ENCODE peak calls at places on chromosomes 11 and 22, in five cellular contexts. K, A, Y, T and Z are unnamed samples.

GRCh38 chr11:1749787-1750351 is 526 bp downstream of the IFITM10 start:
- DNase-seq in K (peak; percentile 42), A (peak; percentile 76), Y (no peak), T (no peak), Z (no peak)

GRCh38 chr22:20319041-20319744 is 667 bp downstream of the DGCR6L start:
- DNase-seq in K (no peak), A (peak; percentile 27), Y (peak; percentile 38), T (no peak), Z (no peak)

GRCh38 chr11:128336203-128336602 is 251.2 kb downstream of the ETS1 start:
- DNase-seq in K (no peak), A (peak; percentile 76), Y (peak; percentile 41), T (no peak), Z (no peak)

GRCh38 chr11:69333906-69334305 is 40.0 kb downstream of the MYEOV start:
- DNase-seq in K (no peak), A (no peak), Y (no peak), T (no peak), Z (no peak)

GRCh38 chr11:78957481-78958245 is 383.0 kb upstream of the NARS2 start:
- DNase-seq in K (no peak), A (no peak), Y (no peak), T (no peak), Z (no peak)

GRCh38 chr22:39343259-39344045 is 6.3 kb upstream of the SYNGR1 start:
- DNase-seq in K (peak; percentile 65), A (peak; percentile 80), Y (peak; percentile 76), T (no peak), Z (no peak)

GRCh38 chr11:78577495-78577894 is 2.8 kb upstream of the NARS2 start:
- DNase-seq in K (no peak), A (no peak), Y (no peak), T (no peak), Z (no peak)

GRCh38 chr11:27205269-27205668 is 157.7 kb downstream of the CCDC34 start:
- DNase-seq in K (no peak), A (no peak), Y (no peak), T (no peak), Z (no peak)

GRCh38 chr11:108947654-108948570 is 283.0 kb downstream of the DDX10 start:
- DNase-seq in K (peak; percentile 27), A (no peak), Y (no peak), T (no peak), Z (no peak)

GRCh38 chr11:11347583-11347982 is 5.5 kb downstream of the CSNK2A3 start:
- DNase-seq in K (no peak), A (no peak), Y (peak; percentile 59), T (no peak), Z (no peak)

GRCh38 chr22:19523240-19524169 is 705 bp downstream of the CLDN5 start:
- DNase-seq in K (no peak), A (no peak), Y (no peak), T (no peak), Z (no peak)

GRCh38 chr11:115699733-115700132 is 195.5 kb upstream of the CADM1 start:
- DNase-seq in K (no peak), A (no peak), Y (no peak), T (no peak), Z (no peak)

GRCh38 chr11:65879622-65880021 is at the start of gene CTSW:
- DNase-seq in K (no peak), A (no peak), Y (no peak), T (no peak), Z (no peak)

GRCh38 chr11:58024601-58025091 is 965 bp downstream of the OR9Q1 start:
- DNase-seq in K (no peak), A (peak; percentile 80), Y (peak; percentile 50), T (no peak), Z (no peak)

GRCh38 chr11:123640677-123641494 is 13.5 kb downstream of the SCN3B start:
- DNase-seq in K (peak; percentile 43), A (peak; percentile 63), Y (no peak), T (no peak), Z (peak; percentile 48)

GRCh38 chr11:68976095-68976494 is 4.7 kb downstream of the MRGPRD start:
- DNase-seq in K (no peak), A (no peak), Y (no peak), T (no peak), Z (no peak)

GRCh38 chr11:85750646-85751045 is 60.3 kb downstream of the SYTL2 start:
- DNase-seq in K (no peak), A (no peak), Y (no peak), T (no peak), Z (no peak)

GRCh38 chr11:24082241-24082640 is 414.6 kb upstream of the LUZP2 start:
- DNase-seq in K (no peak), A (no peak), Y (no peak), T (no peak), Z (no peak)

GRCh38 chr11:33704240-33705002 is 3.8 kb upstream of the C11orf91 start:
- DNase-seq in K (no peak), A (no peak), Y (no peak), T (no peak), Z (no peak)

DNA sequence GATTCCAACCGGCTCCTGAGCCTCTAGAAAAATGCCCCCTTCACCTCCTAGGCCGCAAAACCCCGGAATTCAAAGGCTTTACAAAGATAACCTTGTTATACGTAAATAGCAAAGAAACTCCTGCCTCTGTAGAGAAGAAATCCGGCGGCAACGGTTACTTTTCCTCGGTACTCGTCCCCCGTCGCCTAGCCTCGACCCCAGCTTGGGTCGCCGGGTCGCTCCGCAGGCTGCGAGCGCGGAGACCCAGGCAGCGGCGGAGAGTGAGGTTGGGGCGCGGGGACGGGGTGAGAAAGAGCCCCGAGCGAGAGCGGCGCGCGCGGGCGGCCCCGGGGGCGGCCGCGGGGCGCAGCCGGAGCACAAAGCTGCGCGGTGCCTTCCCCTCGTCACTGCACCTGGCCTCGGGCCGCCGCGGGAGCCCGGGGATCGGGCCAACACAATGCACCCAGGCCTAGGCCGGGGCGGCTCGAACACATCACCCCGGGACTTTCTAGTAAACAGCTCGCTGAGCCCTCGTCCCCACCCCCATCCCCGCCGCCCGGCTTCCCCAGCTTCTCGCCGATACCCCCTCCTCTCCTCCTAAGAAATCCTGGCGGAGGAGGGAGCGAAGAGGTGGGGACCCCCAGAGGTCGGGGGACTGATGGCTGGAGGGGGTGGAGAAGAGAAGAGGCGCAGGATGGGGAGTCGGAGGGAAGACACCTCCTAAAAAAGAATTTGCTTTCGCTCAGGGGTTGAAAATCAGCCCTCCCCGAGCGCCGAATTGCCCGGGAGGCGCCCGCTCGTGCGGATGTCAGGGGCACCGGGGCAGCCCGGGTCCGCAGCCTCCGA is 874 bp downstream of the MPPED2 start:
- DNase-seq in K (peak; percentile 3), A (peak; percentile 51), Y (peak; percentile 32), T (no peak), Z (no peak)
- H3K4me3 ChIP-seq in K (peak overlapping the region; percentile 84), A (peak overlapping the region; percentile 66), Y (peak overlapping the region; percentile 46), T (no peak overlapping the region), Z (peak overlapping the region; percentile 65)

DNA sequence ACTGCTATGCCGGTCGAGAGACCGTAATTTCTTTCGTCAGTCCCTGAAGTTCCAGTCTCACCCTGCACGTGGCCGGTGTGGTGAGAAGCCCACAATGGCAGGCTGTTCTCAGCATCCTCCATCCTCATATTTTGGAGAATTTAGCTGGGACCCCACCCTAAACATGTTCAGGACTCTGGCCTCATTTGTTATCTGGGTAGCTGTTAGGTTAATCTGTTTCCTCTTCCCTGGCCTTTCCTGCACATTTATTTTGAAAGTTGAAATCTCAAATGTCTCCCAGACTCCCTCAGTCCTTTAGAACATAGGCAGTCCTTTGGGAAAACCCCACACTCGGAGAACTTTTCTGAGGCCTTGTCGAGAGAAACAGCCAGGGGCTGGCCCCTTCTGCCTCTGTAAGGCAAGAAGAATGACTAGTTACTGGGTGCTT is 109.4 kb upstream of the CRYBB3 start:
- DNase-seq in K (no peak), A (no peak), Y (no peak), T (no peak), Z (no peak)
- H3K4me1 ChIP-seq in K (peaks cover 7% of the 10 kb centered on the region), A (peaks cover 10% of the 10 kb centered on the region), Y (peaks cover 8% of the 10 kb centered on the region), T (no peaks in the 10 kb centered on the region), Z (no peaks in the 10 kb centered on the region)

GRCh38 chr22:46863794-46864193 is 101.3 kb downstream of the TBC1D22A start:
- DNase-seq in K (no peak), A (no peak), Y (no peak), T (no peak), Z (no peak)

GRCh38 chr22:46865642-46866041 is 103.2 kb downstream of the TBC1D22A start:
- DNase-seq in K (no peak), A (no peak), Y (no peak), T (no peak), Z (no peak)

GRCh38 chr22:46865052-46865434 is 102.6 kb downstream of the TBC1D22A start:
- DNase-seq in K (no peak), A (no peak), Y (no peak), T (no peak), Z (no peak)

GRCh38 chr22:46862418-46863324 is 100.2 kb downstream of the TBC1D22A start:
- DNase-seq in K (no peak), A (no peak), Y (no peak), T (no peak), Z (no peak)

DNA sequence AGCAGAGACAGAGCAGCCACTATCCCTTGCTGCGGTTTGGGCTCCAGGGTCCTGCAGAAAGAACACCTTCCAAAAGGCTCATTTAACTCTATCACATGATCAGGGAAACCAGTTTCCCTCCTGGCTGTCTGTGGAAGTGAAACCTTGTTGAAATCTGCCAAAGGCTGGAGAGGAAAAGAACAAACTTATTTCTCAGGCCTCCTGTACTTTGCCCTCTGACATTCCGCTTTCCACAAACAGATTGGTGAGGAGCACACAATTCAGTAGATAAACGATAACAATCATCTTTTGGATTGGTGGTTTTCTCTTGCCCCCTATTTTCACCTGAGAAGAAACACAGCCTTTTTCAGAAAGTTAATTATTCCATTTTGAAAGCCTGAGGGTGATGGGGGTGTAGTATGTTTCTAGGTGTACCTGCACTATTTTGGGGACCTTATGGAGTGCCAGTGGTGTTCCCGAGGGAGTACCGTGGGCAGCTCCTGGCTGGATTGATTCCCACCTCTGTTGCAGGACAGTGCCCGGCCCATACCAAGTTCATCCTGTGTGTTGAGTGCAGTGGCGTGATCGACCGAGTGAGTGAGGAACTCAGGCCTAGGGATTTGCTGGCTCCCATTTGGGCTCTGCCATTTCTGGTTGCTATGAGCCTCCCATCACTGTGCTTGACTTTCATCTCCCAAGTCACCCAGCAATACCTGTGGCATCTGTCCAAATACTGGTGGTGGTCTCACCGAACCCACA is 102.0 kb downstream of the TBC1D22A start:
- DNase-seq in K (no peak), A (no peak), Y (no peak), T (no peak), Z (no peak)
- H3K27ac ChIP-seq in K (no peak overlapping the region), A (no peak overlapping the region), Y (no peak overlapping the region), T (no peak overlapping the region), Z (no peak overlapping the region)

GRCh38 chr22:33565580-33565995 is 354.7 kb downstream of the LARGE1 start:
- DNase-seq in K (no peak), A (no peak), Y (no peak), T (no peak), Z (no peak)

GRCh38 chr22:33564683-33565082 is 355.6 kb downstream of the LARGE1 start:
- DNase-seq in K (no peak), A (no peak), Y (no peak), T (no peak), Z (no peak)

GRCh38 chr22:33562484-33562883 is 357.8 kb downstream of the LARGE1 start:
- DNase-seq in K (no peak), A (no peak), Y (no peak), T (no peak), Z (no peak)

GRCh38 chr22:33561149-33561807 is 359.0 kb downstream of the LARGE1 start:
- DNase-seq in K (no peak), A (no peak), Y (no peak), T (no peak), Z (no peak)

DNA sequence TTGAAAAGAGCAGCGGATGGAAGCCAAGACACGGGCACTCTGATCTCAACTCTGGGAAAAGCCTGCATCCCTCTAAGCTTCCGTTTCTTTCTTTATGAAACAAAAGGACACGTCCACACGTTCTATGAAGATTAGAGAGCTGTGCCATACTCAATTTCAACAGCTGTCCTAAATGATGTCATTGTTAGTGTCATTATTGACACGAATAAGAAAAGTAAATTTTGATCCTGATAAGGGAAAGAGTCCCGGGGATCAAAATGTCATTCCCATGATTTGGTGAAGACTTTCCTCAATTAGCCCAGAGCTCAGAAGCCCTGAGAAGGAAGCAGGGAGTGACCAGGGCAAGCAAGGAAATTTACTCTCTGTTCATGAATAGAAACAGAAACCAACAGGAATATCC is 356.7 kb downstream of the LARGE1 start:
- DNase-seq in K (no peak), A (no peak), Y (no peak), T (no peak), Z (no peak)
- H3K4me3 ChIP-seq in K (no peak overlapping the region), A (no peak overlapping the region), Y (no peak overlapping the region), T (no peak overlapping the region), Z (no peak overlapping the region)